ENCODE peak calls at places on chromosomes 16 and 17, in six cellular contexts. D is DMS153; J is NCI-H1092 treated with DMSO at 0.1 percent for 48 hours; V is NCI-H460; S is stimulated activated CD4-positive, alpha-beta T cell treated with anti-CD3 and anti-CD28 coated beads, Interleukin-2, amount 100 ng/mL, for 24 hours; R is non-pigmented ciliary epithelial cell. G is an unnamed sample.

GRCh38 chr16:8936421-8936820 is 27.3 kb downstream of the USP7 start:
- DNase-seq in J (no peak), V (peak), S (peak), R (peak), D (peak), G (peak)

GRCh38 chr17:47855737-47856136 is 4.8 kb upstream of the SP6 start:
- DNase-seq in R (no peak), D (no peak), S (no peak), V (no peak), J (no peak), G (peak)

GRCh38 chr17:51258756-51259573 is 884 bp downstream of the MBTD1 start:
- DNase-seq in D (no peak), S (peak), J (no peak), V (no peak), R (no peak), G (peak)

GRCh38 chr16:89864421-89864820 is 9.0 kb upstream of the TCF25 start:
- DNase-seq in J (no peak), D (no peak), S (no peak), R (no peak), V (no peak), G (no peak)

GRCh38 chr17:72502940-72503341 is 382.1 kb downstream of the SOX9 start:
- DNase-seq in R (no peak), D (no peak), J (no peak), S (no peak), V (no peak), G (no peak)

GRCh38 chr17:40520991-40521453 is 19.6 kb upstream of the TNS4 start:
- DNase-seq in D (no peak), S (no peak), R (no peak), J (no peak), V (no peak), G (no peak)

GRCh38 chr17:7041607-7042506 is 2.0 kb downstream of the SLC16A11 start:
- DNase-seq in D (no peak), J (no peak), S (peak), R (no peak), V (no peak), G (peak)

GRCh38 chr17:69590690-69591089 is 176.2 kb downstream of the MAP2K6 start:
- DNase-seq in J (no peak), S (no peak), R (no peak), D (no peak), V (no peak), G (no peak)

GRCh38 chr16:27112093-27112811 is 45.5 kb downstream of the C16orf82 start:
- DNase-seq in R (no peak), S (no peak), V (no peak), D (no peak), J (no peak), G (no peak)

GRCh38 chr17:28843810-28844137 is 1.2 kb upstream of the FAM222B start:
- DNase-seq in V (no peak), D (no peak), R (no peak), S (no peak), J (no peak), G (no peak)

GRCh38 chr16:29974291-29975133 is 844 bp downstream of the TAOK2 start:
- DNase-seq in D (no peak), S (peak), R (no peak), V (no peak), J (no peak), G (no peak)

GRCh38 chr17:77312786-77313599 is 172.2 kb downstream of the SEC14L1 start:
- DNase-seq in D (no peak), S (no peak), J (no peak), R (no peak), V (no peak), G (no peak)

GRCh38 chr16:65200857-65201256 is 79.0 kb upstream of the CDH11 start:
- DNase-seq in V (no peak), R (no peak), D (no peak), J (no peak), S (no peak), G (no peak)

GRCh38 chr17:50764860-50765259 is 2.5 kb downstream of the ANKRD40CL start:
- DNase-seq in V (no peak), D (no peak), R (no peak), J (no peak), S (no peak), G (no peak)

GRCh38 chr17:35299108-35299507 is 56.2 kb downstream of the SLFN5 start:
- DNase-seq in S (no peak), D (peak), V (no peak), R (no peak), J (no peak), G (no peak)

GRCh38 chr16:83031524-83031923 is 404.8 kb downstream of the CDH13 start:
- DNase-seq in R (no peak), J (no peak), S (no peak), V (no peak), D (no peak), G (peak)

GRCh38 chr16:57632568-57632967 is 4.1 kb downstream of the ADGRG1 start:
- DNase-seq in D (no peak), J (no peak), V (no peak), S (no peak), R (no peak), G (no peak)

GRCh38 chr17:29369831-29370735 is 20.1 kb upstream of the TAOK1 start:
- DNase-seq in J (peak), R (peak), S (peak), D (peak), V (peak), G (peak)

GRCh38 chr16:57930533-57930932 is 40.4 kb downstream of the CNGB1 start:
- DNase-seq in S (no peak), R (no peak), D (no peak), J (no peak), V (no peak), G (no peak)

GRCh38 chr17:17154981-17155380 is 51.2 kb downstream of the PLD6 start:
- DNase-seq in R (no peak), J (no peak), S (no peak), V (no peak), D (no peak), G (no peak)

GRCh38 chr16:5537347-5537746 is 439.8 kb upstream of the EEF2KMT start:
- DNase-seq in J (no peak), D (no peak), S (no peak), V (no peak), R (no peak), G (no peak)

GRCh38 chr16:30651124-30652004 is 604 bp downstream of the PRR14 start:
- DNase-seq in J (peak), D (peak), R (no peak), S (peak), V (peak), G (peak)

GRCh38 chr16:67312450-67313118 is 14.0 kb downstream of the KCTD19 start:
- DNase-seq in V (no peak), S (no peak), J (no peak), D (no peak), R (no peak), G (no peak)

GRCh38 chr16:7835032-7835431 is 502.4 kb downstream of the RBFOX1 start:
- DNase-seq in S (no peak), R (no peak), D (no peak), J (no peak), V (no peak), G (peak)

GRCh38 chr16:69150146-69150865 is 17.9 kb downstream of the UTP4 start:
- DNase-seq in R (no peak), V (peak), J (peak), D (peak), S (peak), G (peak)